ENCODE peak calls at places on chromosome 21, in eight cellular contexts. K is choroid plexus epithelial cell, P is Peyer's patch, G is upper lobe of right lung, X is endothelial cell, T is A549, D is neural progenitor cell, R is lower lobe of right lung. Z is an unnamed sample.

GRCh38 chr21:45709127-45709526 is 65.6 kb downstream of the PCBP3 start:
- DNase-seq in K (peak), P (no peak), G (no peak), X (no peak), T (no peak), D (no peak), R (no peak), Z (no peak)

GRCh38 chr21:17585875-17586450 is 26.7 kb downstream of the BTG3 start:
- DNase-seq in K (peak), P (no peak), G (no peak), X (no peak), T (peak), D (peak), R (no peak), Z (peak)

GRCh38 chr21:46208761-46209721 is 19.5 kb downstream of the LSS start:
- DNase-seq in K (no peak), P (no peak), G (peak), X (no peak), T (no peak), D (no peak), R (peak), Z (no peak)

GRCh38 chr21:14956826-14957225 is 108.0 kb downstream of the NRIP1 start:
- DNase-seq in K (peak), P (no peak), G (no peak), X (no peak), T (no peak), D (no peak), R (no peak), Z (no peak)

GRCh38 chr21:45356251-45356650 is 48.7 kb upstream of the COL18A1 start:
- DNase-seq in K (no peak), P (no peak), G (no peak), X (no peak), T (no peak), D (no peak), R (peak), Z (no peak)

GRCh38 chr21:45836694-45837670 is 144.6 kb upstream of the COL6A1 start:
- DNase-seq in K (peak), P (no peak), G (no peak), X (no peak), T (no peak), D (peak), R (no peak), Z (no peak)

GRCh38 chr21:45603481-45603880 is 40.0 kb upstream of the PCBP3 start:
- DNase-seq in K (no peak), P (no peak), G (no peak), X (no peak), T (no peak), D (no peak), R (no peak), Z (no peak)

GRCh38 chr21:42991992-42992740 is 17.8 kb downstream of the PKNOX1 start:
- DNase-seq in K (peak), P (no peak), G (peak), X (peak), T (no peak), D (no peak), R (peak), Z (no peak)

GRCh38 chr21:30044447-30045064 is 104.8 kb upstream of the GRIK1 start:
- DNase-seq in K (peak), P (no peak), G (no peak), X (peak), T (no peak), D (peak), R (no peak), Z (no peak)

GRCh38 chr21:34519694-34520093 is 7.7 kb upstream of the KCNE1 start:
- DNase-seq in K (no peak), P (no peak), G (no peak), X (no peak), T (no peak), D (no peak), R (no peak), Z (no peak)

GRCh38 chr21:46150073-46150472 is 5.3 kb downstream of the FTCD start:
- DNase-seq in K (no peak), P (no peak), G (peak), X (no peak), T (no peak), D (no peak), R (peak), Z (no peak)

GRCh38 chr21:31665397-31665796 is 5.9 kb downstream of the SOD1 start:
- DNase-seq in K (peak), P (no peak), G (no peak), X (peak), T (no peak), D (no peak), R (no peak), Z (no peak)

GRCh38 chr21:45992311-45993209 is 11.0 kb downstream of the COL6A1 start:
- DNase-seq in K (no peak), P (peak), G (peak), X (peak), T (no peak), D (no peak), R (peak), Z (no peak)

GRCh38 chr21:17501107-17502006 is 11.5 kb upstream of the CXADR start:
- DNase-seq in K (no peak), P (no peak), G (no peak), X (no peak), T (no peak), D (no peak), R (no peak), Z (no peak)

DNA sequence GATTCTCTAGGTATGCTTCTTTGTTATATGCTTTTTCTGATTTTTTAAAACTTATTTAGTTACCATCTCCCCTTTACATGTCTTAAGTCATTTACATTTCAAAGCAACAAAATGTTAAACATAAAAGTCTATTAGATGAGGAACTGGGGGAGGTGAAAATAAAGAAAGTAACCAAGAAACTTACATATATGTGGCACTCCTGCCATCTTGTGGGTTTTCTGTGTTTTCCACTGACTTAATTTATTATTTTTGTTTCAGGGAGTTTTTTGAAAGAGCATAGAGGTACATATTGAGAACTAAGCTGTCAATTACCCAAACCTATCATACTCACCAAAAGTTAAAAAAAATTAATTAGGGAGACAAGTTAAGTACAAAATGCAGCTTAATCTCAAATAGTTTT is 1531.1 kb downstream of the MRPL39 start:
- DNase-seq in K (peak), P (no peak), G (no peak), X (no peak), T (no peak), D (no peak), R (no peak), Z (no peak)
- TF ChIP-seq CTCF in K (no peak), P (no peak), G (no peak), X (no peak), T (no peak), D (no peak), R (no peak), Z (no peak)

GRCh38 chr21:41966872-41967621 is 13.2 kb upstream of the C2CD2 start:
- DNase-seq in K (no peak), P (peak), G (no peak), X (no peak), T (no peak), D (no peak), R (no peak), Z (no peak)

GRCh38 chr21:41967708-41968107 is 13.9 kb upstream of the C2CD2 start:
- DNase-seq in K (no peak), P (no peak), G (no peak), X (no peak), T (no peak), D (peak), R (no peak), Z (no peak)

GRCh38 chr21:41965447-41966340 is 11.9 kb upstream of the C2CD2 start:
- DNase-seq in K (no peak), P (peak), G (peak), X (no peak), T (no peak), D (no peak), R (no peak), Z (no peak)

GRCh38 chr21:41965045-41965444 is 11.2 kb upstream of the C2CD2 start:
- DNase-seq in K (no peak), P (peak), G (no peak), X (no peak), T (no peak), D (no peak), R (no peak), Z (no peak)

GRCh38 chr21:41966341-41966833 is 12.6 kb upstream of the C2CD2 start:
- DNase-seq in K (no peak), P (peak), G (no peak), X (no peak), T (no peak), D (no peak), R (no peak), Z (no peak)
- TF ChIP-seq CTCF in K (no peak), P (no peak), G (no peak), X (no peak), T (no peak), D (no peak), R (no peak), Z (no peak)

DNA sequence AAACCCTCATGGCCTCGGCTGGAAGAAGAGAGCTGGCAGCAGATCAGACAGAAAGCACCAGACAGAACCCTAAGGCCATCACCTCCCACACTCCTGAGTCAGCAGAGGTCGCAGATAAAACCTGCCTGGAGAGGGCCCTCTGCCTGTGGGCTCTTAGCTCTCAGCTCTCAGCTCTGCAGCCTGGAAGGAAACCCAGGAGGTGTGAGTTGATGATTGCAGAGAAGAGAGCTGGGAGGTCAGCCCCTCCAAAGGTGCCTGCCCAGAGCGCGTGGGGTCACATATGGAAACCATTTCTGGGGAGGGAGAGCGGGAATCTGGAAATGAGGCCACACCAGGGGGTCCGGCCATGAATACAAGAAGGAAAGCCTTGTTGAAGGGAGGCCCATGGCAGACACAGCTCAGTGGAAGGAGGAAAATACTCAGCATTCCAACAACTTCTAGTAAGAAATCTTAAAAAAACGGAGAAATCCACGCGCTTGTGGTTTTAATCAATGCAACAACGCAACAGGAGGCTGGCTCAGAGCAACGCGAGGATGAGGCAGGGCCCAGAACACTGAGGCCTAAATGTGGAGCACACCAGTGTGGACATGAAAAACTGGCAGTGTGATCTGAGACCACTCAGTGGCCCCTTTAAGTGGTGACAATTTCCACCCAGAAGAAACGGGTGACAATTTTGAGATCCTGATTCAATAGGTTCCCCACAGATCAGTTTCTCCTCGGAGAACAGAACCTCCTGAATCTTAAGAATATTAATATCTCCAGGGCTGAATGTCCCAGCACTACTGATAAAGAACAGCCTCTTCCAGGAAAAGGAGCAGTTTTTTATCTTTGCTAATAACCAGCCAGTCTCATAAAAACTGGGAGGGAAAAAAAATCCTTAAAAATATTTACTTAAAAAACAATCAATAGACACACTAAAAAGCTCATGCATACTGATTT is 45.7 kb downstream of the PSMG1 start:
- DNase-seq in K (peak), P (no peak), G (no peak), X (no peak), T (peak), D (peak), R (no peak), Z (no peak)
- TF ChIP-seq CTCF in K (peak), P (no peak), G (no peak), X (no peak), T (no peak), D (no peak), R (no peak), Z (no peak)

GRCh38 chr21:33317226-33317625 is 7.5 kb upstream of the IFNAR1 start:
- DNase-seq in K (peak), P (no peak), G (no peak), X (no peak), T (no peak), D (no peak), R (no peak), Z (no peak)

GRCh38 chr21:33313611-33314010 is 11.2 kb upstream of the IFNAR1 start:
- DNase-seq in K (no peak), P (no peak), G (no peak), X (no peak), T (no peak), D (no peak), R (no peak), Z (no peak)

GRCh38 chr21:33318087-33318486 is 6.7 kb upstream of the IFNAR1 start:
- DNase-seq in K (no peak), P (no peak), G (no peak), X (no peak), T (no peak), D (no peak), R (no peak), Z (no peak)

GRCh38 chr21:33313183-33313582 is 11.6 kb upstream of the IFNAR1 start:
- DNase-seq in K (no peak), P (no peak), G (no peak), X (no peak), T (no peak), D (no peak), R (no peak), Z (no peak)

DNA sequence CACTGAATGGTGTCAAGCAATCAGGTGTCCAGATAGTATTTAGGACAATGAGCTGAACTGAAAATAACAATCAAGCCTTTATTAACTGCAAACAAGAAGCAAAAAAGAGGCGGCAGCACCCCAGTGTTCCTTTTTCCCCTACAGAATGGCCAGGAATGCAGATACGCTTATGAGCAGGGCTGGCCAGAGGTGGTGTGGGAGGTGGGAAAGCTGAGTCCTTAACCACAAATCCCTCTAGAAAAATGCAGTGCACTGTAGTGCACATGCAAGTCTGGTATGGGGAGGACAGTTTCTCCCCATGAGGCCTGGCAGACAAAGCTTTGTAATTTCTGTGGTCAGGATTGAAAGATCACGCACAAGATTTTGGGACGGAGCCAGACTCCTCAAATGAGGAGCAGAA is 10.7 kb upstream of the IFNAR1 start:
- DNase-seq in K (peak), P (no peak), G (no peak), X (no peak), T (no peak), D (no peak), R (no peak), Z (peak)
- TF ChIP-seq CTCF in K (no peak), P (no peak), G (no peak), X (no peak), T (no peak), D (no peak), R (no peak), Z (no peak)

DNA sequence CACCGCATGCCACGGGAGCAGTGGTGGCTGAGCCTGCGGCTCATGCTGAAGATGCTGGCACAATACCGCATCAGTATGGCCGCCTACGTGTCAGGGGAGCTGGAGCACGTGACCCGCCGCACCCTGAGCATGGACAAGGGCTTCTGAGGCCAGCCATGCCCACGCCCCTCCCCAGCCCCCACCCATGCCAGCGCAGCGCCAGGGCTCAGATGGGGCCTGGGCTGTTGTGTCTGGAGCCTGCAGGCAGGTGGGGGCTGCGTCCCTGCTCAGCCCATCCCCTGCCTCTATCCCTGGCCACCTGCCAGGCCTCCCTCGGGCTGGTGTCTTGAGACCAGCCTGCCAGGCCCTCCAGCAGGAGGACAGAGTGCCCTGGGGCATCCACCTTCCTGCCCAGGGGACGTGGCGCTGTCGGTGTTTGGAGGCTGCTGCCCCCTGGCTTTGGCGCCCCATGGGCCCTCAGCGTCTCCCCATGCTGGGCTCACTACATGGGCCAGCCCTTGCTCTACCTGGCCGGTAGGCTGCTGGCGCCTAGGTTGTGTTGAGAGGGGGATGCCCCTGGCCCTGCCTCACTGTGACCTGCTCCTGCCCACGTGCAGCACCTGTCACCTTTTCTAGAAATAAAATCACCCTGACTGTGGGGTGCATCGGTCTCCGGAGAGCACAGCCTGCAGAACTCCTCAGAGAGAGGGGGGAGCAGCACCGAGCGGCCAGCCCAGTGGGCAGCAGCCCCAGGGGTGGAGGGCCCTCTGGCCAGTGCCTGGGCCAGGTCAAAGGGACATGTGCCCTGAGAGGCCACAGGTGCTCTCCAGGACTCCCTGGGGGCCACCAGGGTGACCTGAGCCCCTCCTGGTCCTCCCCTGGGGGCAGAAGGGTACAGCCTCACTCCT is 12.2 kb downstream of the CFAP410 start:
- DNase-seq in K (no peak), P (no peak), G (no peak), X (no peak), T (no peak), D (no peak), R (no peak), Z (no peak)
- TF ChIP-seq CTCF in K (no peak), P (no peak), G (no peak), X (no peak), T (no peak), D (no peak), R (no peak), Z (no peak)

GRCh38 chr21:35646606-35647005 is 413.7 kb downstream of the SETD4 start:
- DNase-seq in K (no peak), P (no peak), G (no peak), X (no peak), T (no peak), D (no peak), R (no peak), Z (peak)
- TF ChIP-seq CTCF in K (no peak), P (no peak), G (no peak), X (no peak), T (no peak), D (no peak), R (no peak), Z (no peak)

Z was measured in AG09319.